ENCODE peak calls at places on chromosome 9, in six cellular contexts. U, W, N, S, R and H are unnamed samples.

GRCh38 chr9:135851748-135852147 is 55.6 kb downstream of the CAMSAP1 start:
- DNase-seq in R (no peak), S (no peak), N (no peak), W (no peak), U (no peak), H (no peak)

GRCh38 chr9:84371737-84372136 is 31.2 kb upstream of the SLC28A3 start:
- DNase-seq in R (no peak), W (peak), N (no peak), U (no peak), S (no peak), H (no peak)

GRCh38 chr9:130267930-130268329 is 2.4 kb downstream of the HMCN2 start:
- DNase-seq in U (no peak), S (no peak), N (no peak), R (no peak), W (no peak), H (no peak)

GRCh38 chr9:108761530-108762347 is 94.0 kb downstream of the ACTL7B start:
- DNase-seq in S (peak), R (no peak), U (peak), W (peak), N (peak), H (peak)

GRCh38 chr9:133246507-133247390 is 28.3 kb downstream of the ABO start:
- DNase-seq in W (no peak), U (no peak), S (peak), R (no peak), N (no peak), H (no peak)

GRCh38 chr9:78724896-78725295 is 428.0 kb downstream of the PSAT1 start:
- DNase-seq in W (no peak), R (no peak), U (no peak), S (no peak), N (no peak), H (no peak)

GRCh38 chr9:93261735-93262523 is 78.0 kb downstream of the WNK2 start:
- DNase-seq in N (no peak), U (no peak), W (no peak), R (no peak), S (no peak), H (no peak)

GRCh38 chr9:123339666-123340414 is 16.2 kb upstream of the CRB2 start:
- DNase-seq in S (no peak), N (peak), R (peak), W (no peak), U (no peak), H (no peak)

GRCh38 chr9:79477955-79478751 is 93.6 kb upstream of the TLE4 start:
- DNase-seq in N (peak), U (no peak), W (peak), S (peak), R (no peak), H (peak)

GRCh38 chr9:107283621-107284616 is 840 bp downstream of the RAD23B start:
- DNase-seq in U (peak), W (peak), S (peak), N (peak), R (peak), H (peak)

GRCh38 chr9:112332272-112332671 is 1.1 kb downstream of the PTBP3 start:
- DNase-seq in U (no peak), S (no peak), W (no peak), N (no peak), R (no peak), H (no peak)

GRCh38 chr9:88534456-88535225 is at the start of gene NXNL2:
- DNase-seq in S (peak), W (no peak), U (peak), R (no peak), N (peak), H (peak)

GRCh38 chr9:82376677-82377232 is 388.2 kb downstream of the SPATA31D1 start:
- DNase-seq in R (no peak), S (no peak), W (no peak), U (no peak), N (no peak), H (no peak)

GRCh38 chr9:69744688-69745380 is 15.0 kb downstream of the PTAR1 start:
- DNase-seq in U (no peak), W (no peak), N (no peak), R (no peak), S (no peak), H (no peak)

GRCh38 chr9:89984214-89984613 is 379.4 kb downstream of the GADD45G start:
- DNase-seq in W (no peak), R (no peak), U (no peak), S (no peak), N (no peak), H (no peak)

GRCh38 chr9:80553986-80554715 is 982.4 kb downstream of the TLE4 start:
- DNase-seq in U (no peak), S (no peak), W (no peak), R (no peak), N (no peak), H (no peak)

GRCh38 chr9:16653491-16654407 is 216.7 kb downstream of the BNC2 start:
- DNase-seq in W (peak), R (no peak), S (no peak), U (no peak), N (no peak), H (peak)

GRCh38 chr9:99011161-99011709 is 67.5 kb downstream of the COL15A1 start:
- DNase-seq in S (no peak), U (no peak), W (no peak), R (no peak), N (peak), H (no peak)

GRCh38 chr9:74942801-74943200 is 9.9 kb downstream of the C9orf40 start:
- DNase-seq in W (no peak), N (peak), S (no peak), R (no peak), U (no peak), H (peak)

GRCh38 chr9:19446361-19446861 is 37.6 kb downstream of the ACER2 start:
- DNase-seq in W (no peak), R (no peak), N (no peak), S (peak), U (no peak), H (no peak)

GRCh38 chr9:98991981-98992884 is 48.5 kb downstream of the COL15A1 start:
- DNase-seq in U (no peak), W (no peak), S (no peak), R (no peak), N (no peak), H (no peak)

GRCh38 chr9:93183663-93184438 is at the start of gene WNK2:
- DNase-seq in R (no peak), W (no peak), S (peak), N (peak), U (no peak), H (no peak)

GRCh38 chr9:108844391-108844790 is 11.4 kb downstream of the ACTL7B start:
- DNase-seq in N (no peak), R (no peak), S (no peak), U (no peak), W (no peak), H (no peak)

GRCh38 chr9:97958812-97959511 is 21.0 kb upstream of the HEMGN start:
- DNase-seq in W (no peak), S (no peak), N (peak), U (no peak), R (no peak), H (no peak)

GRCh38 chr9:6686396-6686795 is 40.9 kb upstream of the GLDC start:
- DNase-seq in R (no peak), S (no peak), W (peak), N (no peak), U (no peak), H (peak)

GRCh38 chr9:87278971-87279731 is 218.5 kb upstream of the DAPK1 start:
- DNase-seq in S (no peak), W (no peak), N (no peak), U (no peak), R (no peak), H (no peak)

GRCh38 chr9:34958411-34958982 is 412 bp downstream of the PHF24 start:
- DNase-seq in R (no peak), U (no peak), W (no peak), N (no peak), S (no peak), H (no peak)
- TF ChIP-seq EZH2 in R (no peak), U (no peak), W (no peak), N (no peak), S (no peak), H (peak)

GRCh38 chr9:95076696-95077052 is 240.8 kb downstream of the FANCC start:
- DNase-seq in N (no peak), U (no peak), W (no peak), S (no peak), R (no peak), H (no peak)
- H3K27ac ChIP-seq in N (no peak), U (no peak), W (no peak), S (no peak), R (no peak), H (no peak)

GRCh38 chr9:126706698-126707053 is 92.9 kb downstream of the LMX1B start:
- DNase-seq in U (no peak), S (no peak), R (no peak), N (no peak), W (no peak), H (no peak)

GRCh38 chr9:126704157-126704941 is 90.6 kb downstream of the LMX1B start:
- DNase-seq in U (peak), W (no peak), N (peak), R (no peak), S (peak), H (no peak)

GRCh38 chr9:126707083-126707482 is 93.4 kb downstream of the LMX1B start:
- DNase-seq in W (no peak), R (no peak), S (no peak), U (no peak), N (no peak), H (no peak)

GRCh38 chr9:126705311-126705766 is 91.6 kb downstream of the LMX1B start:
- DNase-seq in N (peak), U (peak), W (peak), R (no peak), S (peak), H (peak)

DNA sequence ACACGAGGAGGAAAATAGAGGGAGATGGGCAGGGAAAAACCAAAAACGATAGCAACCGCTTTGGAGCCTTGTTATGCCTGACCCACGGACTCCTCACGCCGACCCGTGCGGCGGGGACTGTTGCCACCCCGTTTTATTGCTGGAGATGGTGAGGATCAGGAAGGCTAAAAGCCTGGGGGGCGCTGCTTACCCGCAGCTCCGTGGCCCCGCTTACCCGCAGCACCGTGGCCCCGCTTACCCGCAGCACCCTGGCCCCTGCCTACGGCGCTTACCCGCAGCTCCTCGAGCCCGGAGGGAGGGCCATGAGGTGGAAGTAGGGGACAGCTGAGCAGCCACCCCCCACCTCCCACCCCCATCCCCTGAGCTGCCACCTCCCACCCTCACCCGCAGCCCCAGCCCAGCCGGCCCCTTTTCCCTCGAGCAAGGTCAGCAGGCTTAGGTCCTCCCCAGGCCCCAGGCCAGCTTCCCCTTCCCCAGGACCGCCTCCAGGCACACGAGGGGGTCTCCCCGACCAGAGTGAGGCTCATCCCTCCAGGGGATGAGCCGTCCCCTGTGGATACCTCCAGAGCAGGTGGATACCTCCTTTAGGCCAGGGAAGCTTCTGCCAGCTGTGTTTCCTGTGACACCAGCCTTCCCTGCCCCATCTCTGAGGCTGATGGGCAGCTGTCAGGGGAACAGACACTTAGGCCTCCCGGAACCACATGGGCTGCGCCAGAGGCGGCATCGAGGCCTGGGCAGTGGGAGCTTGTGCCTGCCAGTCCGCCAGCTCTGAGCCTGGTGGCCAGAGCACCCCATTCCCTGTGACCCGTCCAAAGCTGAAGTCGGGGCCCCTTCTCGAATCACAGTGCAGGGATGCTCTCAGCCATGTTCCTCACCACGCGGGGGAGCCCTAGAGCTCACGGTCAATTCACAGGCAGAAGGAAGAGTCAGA is 92.3 kb downstream of the LMX1B start:
- DNase-seq in W (peak), S (peak), R (no peak), U (peak), N (peak), H (peak)
- TF ChIP-seq MAX in W (no peak), S (no peak), R (no peak), U (no peak), N (no peak), H (no peak)

DNA sequence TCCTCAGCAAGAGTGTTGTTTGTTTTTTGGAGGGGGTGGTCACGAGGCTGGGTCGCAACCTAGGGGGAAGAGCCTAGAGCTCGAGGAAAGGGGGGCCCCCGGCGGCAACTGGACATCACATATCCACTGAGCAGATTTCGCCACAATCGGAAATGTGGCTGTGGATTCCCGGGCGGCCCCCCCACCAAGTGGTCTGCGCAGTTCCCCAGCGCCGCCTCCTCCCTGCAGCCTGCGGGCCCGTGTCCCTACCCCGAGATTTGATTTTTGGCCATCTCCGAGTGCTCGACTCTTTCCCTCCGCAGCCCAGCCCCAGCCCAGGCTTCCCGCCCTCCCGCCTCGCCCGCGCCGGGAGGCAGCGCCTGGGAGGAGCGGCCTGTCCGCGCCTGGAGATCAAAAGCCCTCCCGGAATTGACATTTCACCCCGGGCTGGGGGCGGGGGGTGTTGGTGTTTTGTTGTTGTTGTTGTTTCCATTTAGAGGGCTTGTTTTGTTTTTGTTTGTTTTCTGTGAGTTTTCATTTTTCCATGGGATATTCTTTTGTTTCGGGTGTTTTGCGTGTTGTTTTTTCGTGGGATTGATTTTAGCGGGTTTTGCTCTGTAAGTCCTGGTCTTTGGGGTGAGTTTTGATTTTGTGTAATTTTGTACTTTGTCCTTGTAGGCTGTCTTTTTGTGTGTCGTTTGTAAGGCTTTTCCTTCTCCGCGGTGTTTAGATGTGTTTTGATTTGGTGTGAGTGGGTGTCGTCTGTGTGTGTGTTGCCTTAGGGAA is 1.6 kb upstream of the PAX5 start:
- DNase-seq in S (peak), N (no peak), R (no peak), W (no peak), U (no peak), H (peak)
- TF ChIP-seq EZH2 in S (no peak), N (no peak), R (no peak), W (peak), U (no peak), H (no peak)

DNA sequence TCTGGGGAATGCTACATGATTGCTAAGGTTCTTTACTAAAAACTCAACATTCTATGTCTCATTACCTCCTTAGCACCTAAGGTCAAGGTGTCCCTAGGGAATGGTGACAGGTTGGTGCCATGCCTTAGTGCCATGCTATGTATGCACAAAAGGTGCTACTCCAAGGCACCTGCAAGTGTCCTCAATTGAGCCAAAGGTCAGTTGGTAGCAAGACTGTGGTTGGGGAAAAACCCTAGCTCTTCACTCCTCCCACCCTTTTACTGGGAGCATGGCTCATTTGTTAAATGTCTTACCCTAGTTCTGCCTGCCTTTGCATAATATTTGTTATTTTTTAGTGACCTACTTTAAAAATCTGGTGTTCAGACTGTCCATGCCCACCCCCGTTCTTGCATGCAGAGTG is 17.0 kb downstream of the ACO1 start:
- DNase-seq in W (no peak), U (no peak), N (no peak), S (no peak), R (no peak), H (no peak)
- H3K27ac ChIP-seq in W (no peak), U (no peak), N (no peak), S (no peak), R (no peak), H (no peak)

GRCh38 chr9:76691761-76692313 is 72.4 kb upstream of the PCA3 start:
- DNase-seq in S (peak), W (no peak), N (no peak), U (no peak), R (no peak), H (peak)
- TF ChIP-seq MAX in S (peak), W (no peak), N (no peak), U (no peak), R (no peak), H (no peak)